ENCODE peak calls at places on chromosomes 6 and 20, in nine cellular contexts. P is sigmoid colon, T is mammary epithelial cell, A is right atrium auricular region, H is pancreas, D is breast epithelium, L is aorta, Y is stomach, E is suprapubic skin. W is an unnamed sample.

GRCh38 chr20:38987777-38988176 is 25.6 kb downstream of the DHX35 start:
- DNase-seq in H (no peak), D (no peak), T (no peak), P (no peak), Y (no peak), E (no peak), A (no peak), L (no peak), W (no peak)

GRCh38 chr6:26122793-26123674 is 35.8 kb downstream of the HFE start:
- DNase-seq in D (peak; percentile 93), H (peak; percentile 85), L (peak; percentile 96), P (peak; percentile 98), A (peak; percentile 98), Y (peak; percentile 93), T (peak; percentile 97), E (peak; percentile 96), W (peak; percentile 95)

GRCh38 chr6:145749632-145750031 is 14.3 kb upstream of the EPM2A start:
- DNase-seq in A (no peak), H (no peak), P (no peak), Y (no peak), E (no peak), D (no peak), T (peak; percentile 64), L (no peak), W (no peak)

GRCh38 chr6:146598785-146599405 is at the start of gene ADGB:
- DNase-seq in L (peak; percentile 82), E (peak; percentile 56), Y (peak; percentile 45), A (no peak), D (no peak), P (no peak), T (peak; percentile 58), H (peak; percentile 83), W (peak; percentile 76)

GRCh38 chr20:44475694-44476560 is at the start of gene TTPAL:
- DNase-seq in T (peak; percentile 88), Y (peak; percentile 93), P (peak; percentile 95), L (peak; percentile 89), A (peak; percentile 89), H (peak; percentile 96), D (peak; percentile 89), E (peak; percentile 89), W (peak; percentile 98)

GRCh38 chr20:41418739-41419293 is 52.2 kb upstream of the EMILIN3 start:
- DNase-seq in D (no peak), L (no peak), T (no peak), A (no peak), E (no peak), Y (no peak), H (no peak), P (no peak), W (no peak)

GRCh38 chr6:125357515-125358256 is 55.9 kb upstream of the HDDC2 start:
- DNase-seq in A (no peak), Y (no peak), L (no peak), E (no peak), P (no peak), D (no peak), H (no peak), T (no peak), W (no peak)

GRCh38 chr20:49540696-49541435 is 27.1 kb downstream of the PTGIS start:
- DNase-seq in D (no peak), T (no peak), A (peak; percentile 52), Y (no peak), H (no peak), P (no peak), E (no peak), L (no peak), W (no peak)

GRCh38 chr6:41894366-41895299 is 542 bp downstream of the USP49 start:
- DNase-seq in D (no peak), T (peak; percentile 17), A (no peak), L (peak; percentile 39), E (peak; percentile 67), P (no peak), Y (peak; percentile 27), H (peak; percentile 74), W (peak; percentile 84)

GRCh38 chr6:117548797-117549301 is 53.5 kb downstream of the GOPC start:
- DNase-seq in H (no peak), D (no peak), E (no peak), A (no peak), T (peak; percentile 35), P (no peak), L (no peak), Y (no peak), W (no peak)

GRCh38 chr6:24149836-24150235 is 23.8 kb downstream of the NRSN1 start:
- DNase-seq in E (no peak), D (no peak), A (no peak), L (no peak), P (no peak), H (no peak), Y (no peak), T (no peak), W (no peak)

GRCh38 chr6:156782691-156783320 is 5.6 kb downstream of the ARID1B start:
- DNase-seq in P (no peak), T (peak; percentile 17), E (no peak), H (no peak), Y (no peak), A (no peak), D (no peak), L (no peak), W (no peak)
- H3K4me3 ChIP-seq in P (peak overlapping the region; percentile 14), T (peak overlapping the region; percentile 35), E (peak overlapping the region; percentile 92), H (peak overlapping the region; percentile 85), Y (peak overlapping the region; percentile 92), A (peak overlapping the region; percentile 22), D (peak overlapping the region; percentile 32), L (peak overlapping the region; percentile 41), W (no peak overlapping the region)

GRCh38 chr6:302760-303159 is 10.5 kb downstream of the DUSP22 start:
- DNase-seq in T (no peak), D (no peak), P (no peak), L (no peak), E (peak; percentile 59), A (no peak), Y (no peak), H (peak; percentile 56), W (no peak)

GRCh38 chr6:304833-305370 is 12.6 kb downstream of the DUSP22 start:
- DNase-seq in T (no peak), L (no peak), H (peak; percentile 53), D (no peak), A (no peak), P (no peak), E (peak; percentile 46), Y (no peak), W (no peak)

GRCh38 chr6:305371-306206 is 13.3 kb downstream of the DUSP22 start:
- DNase-seq in D (no peak), L (no peak), P (no peak), A (no peak), Y (no peak), H (peak; percentile 38), T (no peak), E (peak; percentile 33), W (no peak)

GRCh38 chr6:303263-303662 is 11.0 kb downstream of the DUSP22 start:
- DNase-seq in A (no peak), Y (no peak), E (peak; percentile 45), D (no peak), P (no peak), H (peak; percentile 41), L (no peak), T (no peak), W (no peak)

DNA sequence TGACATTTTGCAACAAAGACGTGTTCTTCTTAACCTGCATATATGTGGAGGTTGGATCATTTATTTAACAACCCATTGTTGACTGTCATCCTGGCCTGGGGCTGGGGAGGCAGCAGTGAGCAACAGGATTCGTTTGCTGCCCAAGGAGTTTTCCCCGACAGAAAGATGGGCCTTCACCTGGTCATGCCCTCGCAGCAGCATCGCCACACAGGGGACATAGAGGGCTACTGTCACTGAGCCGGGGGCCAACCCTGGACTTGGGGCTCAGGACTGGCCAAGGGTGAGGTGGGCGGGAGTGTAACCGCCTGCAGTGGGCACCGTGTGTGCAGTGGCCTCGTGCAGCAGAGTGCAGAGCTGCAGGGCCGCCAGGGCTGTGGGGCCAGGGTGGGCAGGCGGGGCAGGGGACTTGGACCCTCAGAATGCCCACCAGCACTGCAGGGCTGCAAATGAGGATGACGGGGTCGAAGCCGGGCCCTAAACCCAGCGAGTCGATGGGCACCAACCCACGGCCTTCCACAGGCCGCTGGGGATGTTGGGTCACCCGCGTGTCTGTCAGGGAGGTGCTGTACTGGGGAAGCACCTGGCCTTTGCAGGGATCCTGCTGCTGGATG is 11.8 kb downstream of the DUSP22 start:
- DNase-seq in L (no peak), E (peak; percentile 66), Y (no peak), A (no peak), P (no peak), D (no peak), T (no peak), H (peak; percentile 63), W (no peak)
- H3K9me3 ChIP-seq in L (no peaks in the 10 kb centered on the region), E (no peaks in the 10 kb centered on the region), Y (no peaks in the 10 kb centered on the region), A (no peaks in the 10 kb centered on the region), P (no peaks in the 10 kb centered on the region), D (no peaks in the 10 kb centered on the region), T (peaks cover 11% of the 10 kb centered on the region), H (no peaks in the 10 kb centered on the region), W (no peaks in the 10 kb centered on the region)

GRCh38 chr20:32846852-32847251 is 11.9 kb upstream of the EFCAB8 start:
- DNase-seq in T (no peak), P (no peak), Y (no peak), D (no peak), E (no peak), A (no peak), H (no peak), L (no peak), W (no peak)

GRCh38 chr20:32847964-32848363 is 10.8 kb upstream of the EFCAB8 start:
- DNase-seq in E (no peak), H (no peak), A (no peak), L (no peak), D (no peak), P (no peak), Y (no peak), T (no peak), W (no peak)

GRCh38 chr20:32849577-32849976 is 9.1 kb upstream of the EFCAB8 start:
- DNase-seq in A (no peak), Y (no peak), T (no peak), L (no peak), P (no peak), E (no peak), D (no peak), H (no peak), W (no peak)

GRCh38 chr20:32845786-32846185 is 12.9 kb upstream of the EFCAB8 start:
- DNase-seq in P (no peak), T (peak; percentile 9), E (no peak), Y (no peak), H (no peak), D (no peak), L (no peak), A (no peak), W (no peak)

DNA sequence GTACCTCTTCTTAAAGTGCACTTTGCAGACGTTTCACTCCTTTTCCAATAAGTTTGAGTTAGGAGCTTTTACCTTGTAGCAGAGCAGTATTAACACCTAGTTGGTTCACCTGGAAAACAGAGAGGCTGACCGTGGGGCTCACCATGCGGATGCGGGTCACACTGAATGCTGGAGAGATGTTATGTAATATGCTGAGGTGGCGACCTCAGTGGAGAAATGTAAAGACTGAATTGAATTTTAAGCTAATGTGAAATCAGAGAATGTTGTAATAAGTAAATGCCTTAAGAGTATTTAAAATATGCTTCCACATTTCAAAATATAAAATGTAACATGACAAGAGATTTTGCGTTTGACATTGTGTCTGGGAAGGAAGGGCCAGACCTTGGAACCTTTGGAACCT is 9.9 kb upstream of the EFCAB8 start:
- DNase-seq in A (no peak), E (no peak), P (no peak), L (no peak), H (no peak), T (no peak), D (no peak), Y (no peak), W (no peak)
- H3K36me3 ChIP-seq in A (peaks cover 48% of the 10 kb centered on the region), E (peaks cover 52% of the 10 kb centered on the region), P (peaks cover 74% of the 10 kb centered on the region), L (peaks cover 7% of the 10 kb centered on the region), H (peaks cover 29% of the 10 kb centered on the region), T (peaks cover 11% of the 10 kb centered on the region), D (peaks cover 6% of the 10 kb centered on the region), Y (peaks cover 95% of the 10 kb centered on the region), W (no peaks in the 10 kb centered on the region)

GRCh38 chr20:9128586-9128985 is 59.7 kb downstream of the PLCB4 start:
- DNase-seq in T (no peak), A (no peak), E (no peak), Y (no peak), H (no peak), D (no peak), P (no peak), L (no peak), W (no peak)
- H3K4me3 ChIP-seq in T (no peak overlapping the region), A (no peak overlapping the region), E (no peak overlapping the region), Y (no peak overlapping the region), H (no peak overlapping the region), D (no peak overlapping the region), P (no peak overlapping the region), L (no peak overlapping the region), W (no peak overlapping the region)